ENCODE peak calls at places on chromosomes 4 and X, in ten cellular contexts. V is retina; P is NCI-H1436; W is naive thymus-derived CD4-positive, alpha-beta T cell; I is ovary; S is NCI-H82; M is AG10803; J is stimulated activated CD8-positive, alpha-beta memory T cell treated with anti-CD3 and anti-CD28 coated beads, Interleukin-4, amount 100 ng/mL, for 1 hour; U is GM20000; L is sigmoid colon. X is an unnamed sample.

GRCh38 chr4:153257966-153258365 is 53.7 kb downstream of the TRIM2 start:
- DNase-seq in V (peak; percentile 63), P (no peak), W (no peak), I (no peak), S (peak; percentile 31), M (no peak), J (no peak), U (no peak), L (no peak), X (no peak)

GRCh38 chr4:136653640-136654406 is 878.5 kb downstream of the PCDH18 start:
- DNase-seq in V (no peak), P (no peak), W (no peak), I (no peak), S (no peak), M (no peak), J (no peak), U (no peak), L (no peak), X (no peak)

GRCh38 chr4:158065603-158066002 is 107.2 kb downstream of the GASK1B start:
- DNase-seq in V (no peak), P (no peak), W (no peak), I (no peak), S (no peak), M (no peak), J (no peak), U (no peak), L (no peak), X (no peak)

GRCh38 chrX:30618160-30618765 is 35.0 kb upstream of the GK start:
- DNase-seq in V (no peak), P (no peak), W (no peak), I (no peak), S (peak; percentile 17), M (no peak), J (no peak), U (no peak), L (no peak), X (no peak)

GRCh38 chr4:74174421-74174820 is 16.5 kb downstream of the MTHFD2L start:
- DNase-seq in V (no peak), P (no peak), W (no peak), I (no peak), S (no peak), M (no peak), J (no peak), U (no peak), L (no peak), X (no peak)

GRCh38 chr4:81688085-81688484 is 216.4 kb upstream of the RASGEF1B start:
- DNase-seq in V (no peak), P (no peak), W (peak; percentile 17), I (no peak), S (peak; percentile 12), M (no peak), J (no peak), U (no peak), L (no peak), X (no peak)

GRCh38 chr4:141117935-141118334 is 15.3 kb downstream of the RNF150 start:
- DNase-seq in V (no peak), P (no peak), W (no peak), I (no peak), S (no peak), M (no peak), J (no peak), U (no peak), L (no peak), X (no peak)

GRCh38 chrX:52988985-52989917 is 30.9 kb upstream of the FAM156A start:
- DNase-seq in V (no peak), P (no peak), W (no peak), I (no peak), S (no peak), M (no peak), J (no peak), U (no peak), L (peak; percentile 29), X (no peak)

GRCh38 chrX:14718403-14718802 is 154.5 kb downstream of the FANCB start:
- DNase-seq in V (no peak), P (no peak), W (no peak), I (no peak), S (no peak), M (no peak), J (no peak), U (no peak), L (no peak), X (no peak)

GRCh38 chrX:24990585-24990984 is 25.2 kb downstream of the ARX start:
- DNase-seq in V (no peak), P (peak; percentile 44), W (no peak), I (no peak), S (no peak), M (no peak), J (no peak), U (no peak), L (no peak), X (no peak)

GRCh38 chr4:123449780-123450179 is 53.2 kb downstream of the SPRY1 start:
- DNase-seq in V (no peak), P (no peak), W (no peak), I (no peak), S (no peak), M (peak; percentile 58), J (no peak), U (no peak), L (no peak), X (no peak)